ENCODE peak calls at places on chromosomes 5 and 9, in six cellular contexts. G is H1, V is HCT116, H is K562, T is HepG2, L is SK-N-SH. X is an unnamed sample.

GRCh38 chr9:13269589-13270452 is 9.7 kb downstream of the MPDZ start:
- DNase-seq in G (no peak), V (no peak), T (no peak), H (peak; percentile 27), L (no peak), X (peak; percentile 45)

GRCh38 chr9:88388203-88388885 is at the start of gene SPIN1:
- DNase-seq in G (no peak), L (peak; percentile 98), T (peak; percentile 35), H (peak; percentile 77), V (peak; percentile 35), X (peak; percentile 66)

GRCh38 chr5:82351754-82352145 is 73.6 kb upstream of the RPS23 start:
- DNase-seq in H (peak; percentile 76), T (peak; percentile 73), V (peak; percentile 61), G (no peak), L (peak; percentile 63), X (peak; percentile 85)

GRCh38 chr5:24177821-24178220 is 467.0 kb downstream of the CDH10 start:
- DNase-seq in H (no peak), T (no peak), V (no peak), G (no peak), L (no peak), X (no peak)

GRCh38 chr5:145493435-145493834 is 341.7 kb downstream of the PRELID2 start:
- DNase-seq in T (no peak), H (no peak), G (no peak), L (no peak), V (no peak), X (no peak)

GRCh38 chr5:90807483-90807882 is 248.9 kb downstream of the ADGRV1 start:
- DNase-seq in V (no peak), H (no peak), L (no peak), G (no peak), T (no peak), X (peak; percentile 57)

GRCh38 chr9:6931913-6932312 is 174.1 kb downstream of the KDM4C start:
- DNase-seq in G (no peak), H (peak; percentile 88), T (peak; percentile 65), V (peak; percentile 74), L (no peak), X (no peak)

GRCh38 chr5:109917154-109917546 is 227.4 kb downstream of the MAN2A1 start:
- DNase-seq in H (no peak), G (no peak), V (no peak), L (no peak), T (no peak), X (no peak)

GRCh38 chr5:150589791-150590601 is 50.5 kb upstream of the SYNPO start:
- DNase-seq in H (peak; percentile 55), L (peak; percentile 58), V (no peak), G (peak; percentile 17), T (peak; percentile 69), X (peak; percentile 90)

GRCh38 chr5:147051193-147051592 is 172.6 kb upstream of the PPP2R2B start:
- DNase-seq in V (no peak), T (no peak), H (no peak), G (no peak), L (no peak), X (no peak)

GRCh38 chr9:21402387-21403247 is 6.3 kb upstream of the IFNA8 start:
- DNase-seq in G (no peak), H (no peak), T (no peak), L (peak; percentile 21), V (no peak), X (no peak)

GRCh38 chr5:172245046-172245445 is 38.5 kb downstream of the UBTD2 start:
- DNase-seq in V (no peak), T (no peak), H (no peak), G (no peak), L (no peak), X (no peak)

DNA sequence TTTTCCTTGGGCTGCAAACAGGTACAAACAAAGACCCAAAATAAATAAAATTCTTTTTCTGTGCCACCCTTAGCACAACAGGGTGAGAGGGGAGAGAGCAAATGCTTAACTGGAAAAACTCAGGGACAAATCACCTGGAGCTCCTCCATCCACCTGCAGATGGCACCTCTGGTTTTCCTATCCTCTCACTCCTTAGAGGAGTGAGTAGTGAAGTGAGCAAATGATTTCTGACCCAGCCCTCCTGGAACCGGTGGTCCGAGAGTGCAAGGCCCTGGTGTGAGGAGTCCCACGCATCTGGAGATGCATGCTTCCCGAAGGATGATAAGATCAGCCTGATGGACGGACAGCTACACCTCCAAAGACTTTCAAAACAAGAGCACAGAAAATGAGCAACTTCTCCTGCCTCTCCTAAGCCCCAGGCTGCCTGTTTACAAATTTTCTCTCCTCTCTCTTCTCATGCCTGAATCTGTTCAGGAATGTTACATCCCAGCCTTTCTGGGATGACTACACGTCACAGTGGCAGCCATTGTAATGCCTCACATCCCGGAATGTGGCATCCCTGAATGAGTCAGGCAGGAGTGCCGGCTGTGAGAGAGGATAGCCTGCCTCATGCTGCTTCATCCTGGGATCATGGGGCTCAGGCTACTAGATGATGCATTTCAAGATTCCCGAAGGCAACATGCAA is 86.4 kb downstream of the ADRB2 start:
- DNase-seq in T (peak; percentile 16), H (no peak), L (peak; percentile 15), G (peak; percentile 68), V (peak; percentile 54), X (peak; percentile 79)
- H3K4me2 ChIP-seq in T (no peak overlapping the region), H (no peak overlapping the region), L (peak overlapping the region; percentile 70), G (no peak overlapping the region), V (peak overlapping the region; percentile 71), X (no peak overlapping the region)

GRCh38 chr5:124734574-124735168 is 11.8 kb downstream of the ZNF608 start:
- DNase-seq in L (no peak), T (no peak), G (no peak), V (no peak), H (no peak), X (no peak)

GRCh38 chr5:124730381-124730780 is 16.1 kb downstream of the ZNF608 start:
- DNase-seq in V (no peak), T (no peak), G (no peak), L (no peak), H (no peak), X (no peak)

GRCh38 chr5:124732349-124732875 is 14.0 kb downstream of the ZNF608 start:
- DNase-seq in G (no peak), T (no peak), V (no peak), H (no peak), L (no peak), X (no peak)

GRCh38 chr5:124735169-124735858 is 11.1 kb downstream of the ZNF608 start:
- DNase-seq in L (peak; percentile 80), T (no peak), G (no peak), H (peak; percentile 55), V (no peak), X (no peak)

GRCh38 chr5:124732891-124733670 is 13.4 kb downstream of the ZNF608 start:
- DNase-seq in V (no peak), H (no peak), T (no peak), L (no peak), G (no peak), X (no peak)
- H3K9ac ChIP-seq in V (no peak overlapping the region), H (no peak overlapping the region), T (no peak overlapping the region), L (no peak overlapping the region), G (no peak overlapping the region), X (no peak overlapping the region)

GRCh38 chr5:79413112-79413511 is 100.8 kb downstream of the HOMER1 start:
- DNase-seq in L (no peak), T (no peak), V (no peak), G (no peak), H (no peak), X (peak; percentile 18)
- TF ChIP-seq MAX in L (no peak), T (no peak), V (no peak), G (no peak), H (no peak), X (no peak)

GRCh38 chr9:133027134-133027533 is 3.7 kb upstream of the GTF3C5 start:
- DNase-seq in L (no peak), H (peak; percentile 89), T (no peak), G (no peak), V (no peak), X (no peak)
- H3K4me2 ChIP-seq in L (no peak overlapping the region), H (peak overlapping the region; percentile 34), T (no peak overlapping the region), G (no peak overlapping the region), V (no peak overlapping the region), X (no peak overlapping the region)

GRCh38 chr5:14153932-14154646 is 10.9 kb downstream of the TRIO start:
- DNase-seq in L (no peak), H (no peak), G (no peak), T (no peak), V (no peak), X (peak; percentile 97)
- H3K9ac ChIP-seq in L (peak overlapping the region; percentile 66), H (no peak overlapping the region), G (no peak overlapping the region), T (no peak overlapping the region), V (no peak overlapping the region), X (peak overlapping the region; percentile 83)

DNA sequence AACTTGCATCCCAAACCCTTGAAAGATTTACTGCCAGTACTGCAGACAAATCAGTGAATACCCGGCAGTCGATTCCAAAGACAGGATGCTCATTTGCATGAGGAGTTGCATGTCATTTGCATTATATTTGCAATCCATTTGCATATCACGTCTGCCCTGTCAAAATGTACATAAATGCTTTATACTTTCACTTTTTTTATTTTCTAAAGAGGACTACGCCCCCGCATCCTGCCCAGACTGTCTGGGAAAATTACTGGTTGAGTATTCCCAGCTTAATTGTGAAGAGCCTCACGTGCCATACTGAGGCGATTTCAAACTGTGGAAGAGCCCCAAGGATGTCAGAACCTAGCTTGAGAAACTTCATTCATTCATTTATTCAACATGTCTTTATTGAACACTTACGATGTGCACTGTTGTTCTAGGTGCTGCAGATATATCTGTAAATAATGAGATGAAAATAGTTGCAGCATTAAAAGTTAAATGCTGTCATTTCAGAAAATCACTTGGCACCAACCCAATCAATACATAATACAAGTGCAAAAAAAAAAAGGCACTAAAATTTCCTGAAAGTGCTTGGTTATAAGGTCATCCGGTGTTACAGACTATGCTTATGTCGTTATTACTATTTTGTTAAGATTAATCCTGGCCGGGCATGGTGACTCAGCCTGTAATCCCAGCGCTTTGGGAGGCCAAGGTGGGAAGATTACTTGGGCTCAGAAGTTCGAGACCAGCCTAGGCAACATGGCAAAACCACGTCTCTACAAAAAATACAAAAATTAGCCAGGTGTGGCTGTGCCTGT is 17.2 kb upstream of the SIL1 start:
- DNase-seq in T (no peak), V (no peak), L (no peak), G (no peak), H (no peak), X (peak; percentile 90)
- TF ChIP-seq MAX in T (no peak), V (no peak), L (no peak), G (no peak), H (no peak), X (no peak)

X was measured in endothelial cell of umbilical vein.